ENCODE peak calls at places on chromosome 7, in five cellular contexts. G, P, J, S and B are unnamed samples.

GRCh38 chr7:29177963-29178612 is 16.5 kb upstream of the CHN2 start:
- DNase-seq in G (no peak), P (peak; percentile 18), J (no peak), S (no peak), B (no peak)

GRCh38 chr7:135320277-135320676 is 86.6 kb downstream of the STRA8 start:
- DNase-seq in G (peak; percentile 44), P (peak; percentile 79), J (peak; percentile 73), S (no peak), B (no peak)

GRCh38 chr7:154591544-154591943 is 411.4 kb downstream of the PAXIP1 start:
- DNase-seq in G (no peak), P (no peak), J (no peak), S (no peak), B (no peak)

GRCh38 chr7:39750253-39750994 is 127.1 kb downstream of the RALA start:
- DNase-seq in G (no peak), P (no peak), J (no peak), S (peak; percentile 70), B (no peak)

GRCh38 chr7:55550010-55550409 is 22.3 kb downstream of the VOPP1 start:
- DNase-seq in G (peak; percentile 48), P (no peak), J (no peak), S (no peak), B (no peak)

GRCh38 chr7:29194206-29194593 is 375 bp upstream of the CHN2 start:
- DNase-seq in G (no peak), P (peak; percentile 21), J (no peak), S (no peak), B (no peak)

GRCh38 chr7:100967292-100967863 is 2.0 kb upstream of the MUC12 start:
- DNase-seq in G (peak; percentile 31), P (no peak), J (no peak), S (no peak), B (no peak)

GRCh38 chr7:29265208-29265923 is 70.8 kb downstream of the CHN2 start:
- DNase-seq in G (no peak), P (no peak), J (peak; percentile 32), S (no peak), B (no peak)

GRCh38 chr7:71783779-71784178 is 628.4 kb downstream of the CALN1 start:
- DNase-seq in G (no peak), P (no peak), J (no peak), S (no peak), B (no peak)

GRCh38 chr7:112898432-112899290 is 108.5 kb upstream of the TMEM168 start:
- DNase-seq in G (peak; percentile 70), P (no peak), J (peak; percentile 82), S (peak; percentile 79), B (peak; percentile 40)

GRCh38 chr7:11256501-11256900 is 282.8 kb downstream of the PHF14 start:
- DNase-seq in G (no peak), P (no peak), J (no peak), S (no peak), B (no peak)

GRCh38 chr7:27080844-27081423 is 14.9 kb downstream of the HOXA1 start:
- DNase-seq in G (no peak), P (no peak), J (no peak), S (peak; percentile 50), B (no peak)

GRCh38 chr7:103689262-103689661 is 243.3 kb upstream of the SLC26A5 start:
- DNase-seq in G (no peak), P (no peak), J (peak; percentile 38), S (no peak), B (no peak)

GRCh38 chr7:79506481-79506880 is 53.0 kb upstream of the MAGI2 start:
- DNase-seq in G (peak; percentile 73), P (no peak), J (no peak), S (peak; percentile 66), B (no peak)

GRCh38 chr7:26011039-26011696 is 140.8 kb upstream of the NFE2L3 start:
- DNase-seq in G (no peak), P (no peak), J (no peak), S (no peak), B (peak; percentile 18)

GRCh38 chr7:44768663-44769361 is 20.2 kb downstream of the ZMIZ2 start:
- DNase-seq in G (no peak), P (no peak), J (no peak), S (no peak), B (no peak)

GRCh38 chr7:129958643-129959479 is 6.1 kb upstream of the UBE2H start:
- DNase-seq in G (peak; percentile 92), P (peak; percentile 60), J (peak; percentile 75), S (peak; percentile 84), B (no peak)

GRCh38 chr7:16916111-16916639 is 34.4 kb upstream of the AGR3 start:
- DNase-seq in G (peak; percentile 75), P (no peak), J (peak; percentile 59), S (no peak), B (no peak)

GRCh38 chr7:97126483-97127171 is 9.1 kb downstream of the SDHAF3 start:
- DNase-seq in G (no peak), P (no peak), J (no peak), S (no peak), B (no peak)

GRCh38 chr7:108267615-108268014 is 137.5 kb upstream of the LAMB4 start:
- DNase-seq in G (no peak), P (no peak), J (no peak), S (no peak), B (no peak)

GRCh38 chr7:108659867-108660266 is 90.2 kb downstream of the DNAJB9 start:
- DNase-seq in G (no peak), P (no peak), J (no peak), S (no peak), B (no peak)

GRCh38 chr7:73652541-73652949 is 15.1 kb upstream of the VPS37D start:
- DNase-seq in G (no peak), P (no peak), J (no peak), S (no peak), B (no peak)

GRCh38 chr7:81665236-81665635 is 104.6 kb downstream of the HGF start:
- DNase-seq in G (no peak), P (no peak), J (no peak), S (no peak), B (no peak)

GRCh38 chr7:8751557-8752231 is 318.3 kb downstream of the NXPH1 start:
- DNase-seq in G (no peak), P (no peak), J (no peak), S (no peak), B (no peak)

GRCh38 chr7:84354866-84355265 is 160.3 kb upstream of the SEMA3A start:
- DNase-seq in G (no peak), P (no peak), J (no peak), S (no peak), B (no peak)

GRCh38 chr7:27709137-27710075 is 30.6 kb upstream of the TAX1BP1 start:
- DNase-seq in G (no peak), P (no peak), J (peak; percentile 83), S (no peak), B (no peak)

GRCh38 chr7:158816271-158816670 is 13.0 kb downstream of the ESYT2 start:
- DNase-seq in G (no peak), P (no peak), J (no peak), S (no peak), B (no peak)

GRCh38 chr7:137804819-137805218 is 42.0 kb downstream of the DGKI start:
- DNase-seq in G (no peak), P (no peak), J (no peak), S (no peak), B (no peak)

GRCh38 chr7:98470131-98470985 is 69.5 kb upstream of the BAIAP2L1 start:
- DNase-seq in G (peak; percentile 54), P (peak; percentile 18), J (no peak), S (no peak), B (no peak)

GRCh38 chr7:81666209-81666608 is 103.6 kb downstream of the HGF start:
- DNase-seq in G (no peak), P (no peak), J (peak; percentile 65), S (no peak), B (no peak)

DNA sequence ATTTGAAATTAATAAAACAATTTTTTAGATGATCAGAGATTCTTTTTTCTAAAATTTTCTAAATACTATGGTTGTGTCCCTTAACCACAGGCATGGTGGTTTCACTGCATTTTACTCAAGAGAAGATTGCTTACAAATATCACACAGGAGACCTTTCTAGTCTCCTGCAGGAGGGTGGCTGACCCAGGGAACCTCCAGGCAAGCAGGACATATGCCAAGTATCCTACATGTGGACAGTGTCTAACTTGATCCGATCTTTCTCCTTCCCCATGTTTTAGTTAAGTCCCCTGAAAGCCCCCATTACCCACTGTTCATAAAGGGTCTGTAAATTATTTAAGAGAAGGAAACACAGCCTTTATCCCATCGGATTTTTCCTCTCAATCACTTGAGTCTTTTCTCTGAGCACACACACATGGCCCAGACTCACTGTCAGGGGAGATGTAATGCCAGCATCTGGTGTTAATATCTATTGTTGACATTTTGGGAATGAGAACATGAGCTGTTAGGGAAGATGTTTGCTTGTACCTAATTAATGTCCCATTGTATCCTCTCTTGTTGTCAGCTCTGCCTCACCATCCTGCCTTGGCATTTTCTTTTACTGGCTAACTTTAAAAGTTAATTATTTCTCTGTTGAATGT is 755.2 kb downstream of the AUTS2 start:
- DNase-seq in G (no peak), P (no peak), J (no peak), S (no peak), B (no peak)
- TF ChIP-seq CTCF in G (no peak), P (no peak), J (no peak), S (no peak), B (no peak)

DNA sequence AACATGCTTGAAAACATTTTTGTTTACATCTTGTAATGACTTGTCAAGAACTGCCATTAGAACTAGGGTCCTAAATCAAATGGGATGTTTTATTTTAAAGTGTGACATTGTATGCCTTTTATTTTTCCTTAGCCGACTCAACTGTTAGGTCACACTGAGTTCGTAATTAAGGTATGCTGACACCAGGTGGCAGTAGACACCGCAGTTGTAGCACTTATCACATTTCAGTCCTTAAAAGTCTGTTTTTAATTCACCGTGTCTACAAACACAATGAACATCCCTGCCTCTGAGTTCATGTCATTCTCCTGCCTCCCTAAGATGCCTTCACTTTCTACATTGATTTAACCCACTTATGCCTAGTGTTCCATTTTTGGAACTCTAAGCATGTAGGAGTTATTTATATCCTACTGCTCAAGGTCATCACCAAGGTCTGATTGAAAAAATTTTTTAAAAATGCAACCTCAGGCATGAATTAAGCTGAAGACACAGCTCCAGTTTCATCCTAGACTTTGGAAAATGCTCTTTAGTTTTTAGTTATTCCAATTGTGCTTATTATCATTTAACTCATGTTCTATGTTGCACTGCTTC is 186.1 kb downstream of the BMPER start:
- DNase-seq in G (peak; percentile 53), P (peak; percentile 20), J (peak; percentile 77), S (peak; percentile 38), B (no peak)
- TF ChIP-seq CTCF in G (peak; percentile 62), P (peak; percentile 67), J (peak; percentile 55), S (peak; percentile 60), B (peak; percentile 55)

GRCh38 chr7:47938574-47939165 is 9.6 kb downstream of the PKD1L1 start:
- DNase-seq in G (peak; percentile 56), P (no peak), J (peak; percentile 15), S (no peak), B (peak; percentile 45)
- TF ChIP-seq CTCF in G (peak; percentile 31), P (no peak), J (no peak), S (peak; percentile 28), B (peak; percentile 36)

GRCh38 chr7:57205000-57205399 is 72.8 kb upstream of the ZNF479 start:
- DNase-seq in G (no peak), P (no peak), J (no peak), S (no peak), B (no peak)
- TF ChIP-seq CTCF in G (no peak), P (no peak), J (no peak), S (no peak), B (no peak)

DNA sequence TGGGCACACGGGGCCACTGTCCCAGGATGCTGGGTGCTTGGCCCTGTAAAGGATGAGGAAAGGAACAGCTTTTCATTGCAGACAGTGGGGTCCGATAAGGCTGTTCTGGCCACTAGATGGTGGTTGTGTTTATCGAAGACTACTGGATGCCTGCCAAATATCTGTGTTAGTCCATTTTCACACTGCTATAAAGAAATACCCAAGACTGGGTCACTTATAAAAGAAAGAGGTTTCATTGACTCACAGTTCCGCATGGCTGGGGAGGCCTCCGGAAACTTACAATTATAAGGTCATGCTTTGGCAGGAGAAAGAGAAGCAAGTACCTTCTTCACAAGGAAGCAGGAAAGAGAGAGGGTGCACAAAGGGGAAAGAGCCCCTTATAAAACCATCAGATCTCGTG is 32.2 kb upstream of the GARS1 start:
- DNase-seq in G (no peak), P (no peak), J (peak; percentile 85), S (no peak), B (no peak)
- TF ChIP-seq CTCF in G (no peak), P (no peak), J (peak; percentile 22), S (no peak), B (no peak)